ENCODE peak calls at places on chromosome 19, in six cellular contexts. K is stomach, W is transverse colon, S is IMR-90, E is suprapubic skin, L is A549. F is an unnamed sample.

GRCh38 chr19:57351867-57352266 is 796 bp downstream of the ZNF304 start:
- DNase-seq in K (no peak), W (no peak), S (peak), E (no peak), L (no peak), F (no peak)

GRCh38 chr19:11737964-11738745 is 591 bp downstream of the ZNF823 start:
- DNase-seq in K (peak), W (peak), S (peak), E (peak), L (no peak), F (peak)

GRCh38 chr19:48290923-48291700 is 21.2 kb downstream of the ZNF114 start:
- DNase-seq in K (peak), W (peak), S (peak), E (peak), L (peak), F (peak)

GRCh38 chr19:40251244-40251643 is 24.8 kb upstream of the CCNP start:
- DNase-seq in K (no peak), W (no peak), S (no peak), E (no peak), L (no peak), F (no peak)

GRCh38 chr19:6272411-6272791 is 7.4 kb downstream of the MLLT1 start:
- DNase-seq in K (no peak), W (no peak), S (no peak), E (no peak), L (no peak), F (no peak)

GRCh38 chr19:16749326-16749725 is 29.7 kb downstream of the NWD1 start:
- DNase-seq in K (no peak), W (no peak), S (no peak), E (no peak), L (no peak), F (no peak)

GRCh38 chr19:44931541-44931940 is 10.5 kb upstream of the APOC4 start:
- DNase-seq in K (no peak), W (no peak), S (no peak), E (no peak), L (no peak), F (no peak)

GRCh38 chr19:13132471-13133166 is 14.6 kb downstream of the NACC1 start:
- DNase-seq in K (no peak), W (no peak), S (peak), E (no peak), L (no peak), F (no peak)

GRCh38 chr19:55324705-55325104 is 436 bp downstream of the TMEM150B start:
- DNase-seq in K (no peak), W (no peak), S (no peak), E (no peak), L (no peak), F (no peak)

GRCh38 chr19:47049307-47049700 is 880 bp upstream of the TMEM160 start:
- DNase-seq in K (no peak), W (no peak), S (peak), E (no peak), L (no peak), F (no peak)

GRCh38 chr19:8253678-8254077 is 44.5 kb downstream of the CERS4 start:
- DNase-seq in K (no peak), W (no peak), S (peak), E (no peak), L (no peak), F (no peak)

GRCh38 chr19:40589723-40590429 is 11.3 kb upstream of the LTBP4 start:
- DNase-seq in K (no peak), W (no peak), S (no peak), E (no peak), L (no peak), F (no peak)

GRCh38 chr19:57708641-57709354 is at the start of gene ZNF154:
- DNase-seq in K (no peak), W (peak), S (peak), E (no peak), L (no peak), F (no peak)

GRCh38 chr19:48836089-48837017 is at the start of gene HSD17B14:
- DNase-seq in K (no peak), W (peak), S (no peak), E (peak), L (no peak), F (no peak)

GRCh38 chr19:2278504-2279158 is 3.3 kb downstream of the PEAK3 start:
- DNase-seq in K (no peak), W (peak), S (no peak), E (peak), L (no peak), F (no peak)
- TF ChIP-seq POLR2A in K (no peak), W (no peak), S (no peak), E (no peak), L (no peak), F (no peak)

GRCh38 chr19:30681162-30681996 is 309.2 kb downstream of the ZNF536 start:
- DNase-seq in K (no peak), W (no peak), S (no peak), E (no peak), L (no peak), F (no peak)
- TF ChIP-seq POLR2A in K (no peak), W (no peak), S (no peak), E (no peak), L (no peak), F (no peak)

DNA sequence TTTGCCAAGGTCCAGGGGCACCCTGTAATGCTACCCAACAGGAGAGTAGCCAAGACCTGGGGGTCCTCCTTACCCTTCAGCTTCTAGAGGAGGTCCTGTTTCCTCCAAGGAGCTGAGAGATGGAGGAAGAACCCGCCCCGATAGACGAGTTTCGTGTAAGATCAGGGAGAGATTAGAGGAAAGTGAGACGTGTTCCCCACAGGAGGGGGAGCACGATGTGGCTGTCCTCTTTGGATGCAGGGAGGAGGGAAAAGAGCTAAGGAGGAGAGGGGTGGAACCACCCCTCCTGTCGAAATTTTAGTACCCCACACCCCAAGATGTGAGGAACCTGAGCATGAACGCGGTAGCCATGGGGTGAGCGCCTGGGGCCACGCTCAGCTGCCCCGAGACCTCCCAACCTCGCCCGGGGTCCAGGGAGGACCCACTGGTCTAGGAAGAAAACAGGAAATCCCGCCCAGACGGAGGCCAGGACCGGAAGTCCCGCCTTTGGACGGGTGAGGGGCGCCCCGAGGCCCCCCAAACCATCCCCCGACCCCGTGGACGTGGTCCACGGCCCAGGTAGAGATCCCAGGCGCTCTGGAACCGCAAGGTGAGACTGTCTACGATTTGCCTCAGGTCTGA is 1.2 kb downstream of the AKT1S1 start:
- DNase-seq in K (no peak), W (peak), S (peak), E (peak), L (peak), F (no peak)
- TF ChIP-seq POLR2A in K (no peak), W (no peak), S (peak), E (no peak), L (peak), F (peak)

GRCh38 chr19:50795665-50796073 is 5.5 kb downstream of the ACP4 start:
- DNase-seq in K (no peak), W (no peak), S (no peak), E (no peak), L (no peak), F (no peak)

GRCh38 chr19:50797429-50798115 is 7.4 kb downstream of the ACP4 start:
- DNase-seq in K (no peak), W (no peak), S (no peak), E (no peak), L (no peak), F (no peak)

GRCh38 chr19:50796128-50796633 is 6.0 kb downstream of the ACP4 start:
- DNase-seq in K (no peak), W (no peak), S (no peak), E (no peak), L (no peak), F (no peak)

GRCh38 chr19:50798116-50798942 is 8.1 kb downstream of the ACP4 start:
- DNase-seq in K (no peak), W (no peak), S (no peak), E (no peak), L (no peak), F (no peak)

GRCh38 chr19:50796634-50797428 is 6.6 kb downstream of the ACP4 start:
- DNase-seq in K (no peak), W (no peak), S (no peak), E (no peak), L (no peak), F (no peak)
- TF ChIP-seq POLR2A in K (no peak), W (no peak), S (no peak), E (no peak), L (no peak), F (no peak)

DNA sequence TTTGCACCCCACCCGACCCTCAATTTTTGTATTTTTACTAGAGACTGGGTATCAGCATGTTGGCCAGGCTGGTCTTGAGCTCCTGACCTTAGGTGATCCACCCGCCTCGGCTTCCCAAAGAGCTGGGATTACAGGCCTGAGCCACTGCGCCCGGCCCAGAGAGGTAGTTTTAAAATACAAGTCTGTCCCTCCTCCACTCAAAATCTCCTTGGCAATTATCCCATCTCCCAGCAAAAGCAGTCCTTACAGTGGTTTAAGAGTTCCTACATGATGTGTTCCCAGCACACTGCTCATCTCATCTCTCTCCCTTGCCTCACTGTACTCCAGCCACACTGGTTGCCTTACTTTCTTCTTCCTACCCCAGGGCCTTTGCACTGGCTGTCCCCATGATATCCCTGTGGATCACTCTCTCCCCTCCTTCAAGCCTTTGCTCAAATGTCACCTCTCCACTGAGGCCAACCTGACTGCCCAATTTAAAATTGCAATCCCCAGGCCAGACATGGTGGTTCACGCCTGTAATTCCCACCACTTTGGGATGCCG is 24.3 kb downstream of the LRFN3 start:
- DNase-seq in K (no peak), W (no peak), S (no peak), E (no peak), L (no peak), F (no peak)
- TF ChIP-seq POLR2A in K (no peak), W (no peak), S (no peak), E (no peak), L (no peak), F (no peak)

DNA sequence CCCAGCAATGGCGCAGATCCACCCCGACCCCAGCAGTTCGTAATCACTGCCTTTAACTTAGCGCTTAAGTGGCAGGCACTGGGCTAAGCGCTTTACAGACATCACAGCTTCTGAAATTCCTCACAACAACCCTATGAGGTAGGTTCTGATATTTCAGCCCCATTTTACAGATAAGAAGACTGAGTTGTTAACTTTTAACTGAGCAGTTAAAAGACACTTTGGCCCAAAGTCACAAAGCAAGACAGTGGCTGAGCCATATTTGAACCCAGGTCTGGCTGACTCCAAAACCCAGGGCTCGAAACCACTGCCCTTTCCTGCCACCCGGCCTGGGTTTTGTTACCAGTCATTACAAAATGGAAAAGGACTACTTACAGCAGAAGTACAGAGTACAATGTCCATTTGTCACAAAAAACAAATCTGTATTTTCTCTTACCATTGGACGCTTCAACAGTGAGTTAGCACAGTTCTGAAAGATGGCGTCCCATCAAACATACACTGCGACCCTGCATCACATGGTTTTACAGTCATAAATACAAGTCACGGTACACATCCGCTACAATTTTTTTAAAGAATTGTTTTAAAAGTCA is 8.5 kb downstream of the HNRNPL start:
- DNase-seq in K (no peak), W (no peak), S (no peak), E (no peak), L (no peak), F (no peak)
- TF ChIP-seq POLR2A in K (no peak), W (no peak), S (no peak), E (no peak), L (no peak), F (no peak)

GRCh38 chr19:1171755-1172352 is 2.2 kb downstream of the SBNO2 start:
- DNase-seq in K (peak), W (no peak), S (no peak), E (no peak), L (no peak), F (no peak)

GRCh38 chr19:1169921-1170885 is 3.9 kb downstream of the SBNO2 start:
- DNase-seq in K (peak), W (peak), S (peak), E (peak), L (no peak), F (peak)

GRCh38 chr19:1172353-1173159 is 1.5 kb downstream of the SBNO2 start:
- DNase-seq in K (peak), W (peak), S (peak), E (peak), L (no peak), F (no peak)

GRCh38 chr19:1168877-1169791 is 4.9 kb downstream of the SBNO2 start:
- DNase-seq in K (peak), W (no peak), S (peak), E (peak), L (no peak), F (peak)

DNA sequence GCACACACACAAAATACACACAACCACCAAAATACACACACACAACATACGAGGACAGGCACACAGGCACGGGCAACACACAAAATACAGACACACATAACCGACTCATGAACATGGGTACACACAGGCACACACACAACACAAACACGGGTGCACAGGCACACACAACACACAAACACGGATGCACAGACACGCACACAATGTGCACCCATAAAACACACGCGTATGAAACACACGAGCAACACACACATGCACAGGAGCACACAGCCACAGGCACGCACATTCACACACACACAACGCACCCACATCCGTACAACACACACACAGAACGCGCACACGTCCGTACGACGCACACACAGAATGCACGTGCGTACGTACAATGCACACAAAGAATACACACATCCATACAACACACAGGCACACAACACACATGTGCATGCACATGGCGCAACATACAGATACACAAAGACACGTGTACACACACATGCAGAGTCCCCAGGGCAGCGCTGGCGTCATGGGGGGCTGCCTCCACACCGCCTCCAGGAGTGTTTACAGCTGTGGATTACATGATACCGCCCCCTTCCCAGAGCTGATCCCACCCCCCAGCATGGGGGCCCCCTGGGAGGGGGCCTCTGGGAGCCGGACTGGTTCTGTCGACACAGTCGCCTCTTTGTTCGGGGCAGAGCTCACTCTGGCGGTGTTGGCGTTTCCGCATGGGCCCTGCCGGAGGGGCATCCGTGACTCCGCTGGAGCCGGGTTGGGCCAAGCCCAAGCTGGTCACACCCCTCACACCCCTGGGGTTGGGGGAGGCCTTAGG is 2.9 kb downstream of the SBNO2 start:
- DNase-seq in K (no peak), W (no peak), S (no peak), E (peak), L (no peak), F (no peak)
- TF ChIP-seq POLR2A in K (no peak), W (no peak), S (no peak), E (no peak), L (no peak), F (no peak)

GRCh38 chr19:50178320-50178719 is 15.2 kb upstream of the IZUMO2 start:
- DNase-seq in K (no peak), W (peak), S (no peak), E (no peak), L (no peak), F (no peak)

GRCh38 chr19:50175924-50176323 is 12.8 kb upstream of the IZUMO2 start:
- DNase-seq in K (no peak), W (no peak), S (no peak), E (no peak), L (no peak), F (no peak)

GRCh38 chr19:50181121-50181520 is 18.0 kb upstream of the IZUMO2 start:
- DNase-seq in K (no peak), W (no peak), S (no peak), E (no peak), L (no peak), F (no peak)

GRCh38 chr19:50174100-50174793 is 11.2 kb upstream of the IZUMO2 start:
- DNase-seq in K (no peak), W (no peak), S (no peak), E (no peak), L (no peak), F (no peak)

DNA sequence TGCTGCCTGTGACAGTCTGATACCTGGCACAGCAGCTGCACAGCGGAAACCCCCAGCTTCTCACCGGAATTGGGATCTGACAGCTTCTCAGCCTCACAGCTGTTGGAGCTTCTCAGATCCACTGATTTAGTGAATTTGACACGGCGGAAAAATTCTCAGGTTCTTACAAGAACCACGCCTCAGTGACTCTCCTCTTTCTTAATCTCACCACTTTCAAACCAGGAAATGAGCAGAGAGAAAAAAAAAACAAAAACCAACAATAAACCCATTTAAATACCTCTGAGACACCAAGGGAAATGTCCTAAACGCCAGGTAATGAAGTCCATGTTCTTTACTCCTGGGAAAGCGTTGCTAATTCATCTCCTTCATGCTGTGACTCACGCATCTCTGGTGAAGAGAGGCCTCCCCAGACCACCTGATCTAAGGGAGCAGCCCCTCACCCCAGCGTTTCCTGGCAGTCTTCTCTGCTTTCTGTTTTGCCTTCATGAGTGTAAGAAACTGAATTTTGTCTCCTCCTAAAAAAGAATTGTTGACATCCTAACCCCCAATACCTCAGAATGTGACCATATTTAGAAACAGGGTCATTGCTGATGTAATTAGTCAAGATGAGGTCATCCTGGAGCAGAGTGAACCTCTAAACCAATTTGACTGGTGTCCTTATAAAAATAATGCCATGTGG is 15.9 kb upstream of the IZUMO2 start:
- DNase-seq in K (no peak), W (no peak), S (no peak), E (no peak), L (no peak), F (no peak)
- TF ChIP-seq POLR2A in K (no peak), W (no peak), S (no peak), E (no peak), L (no peak), F (no peak)